ENCODE peak calls at places on chromosomes 16 and 17, in four cellular contexts. X, N, L and F are unnamed samples.

GRCh38 chr17:79137015-79137770 is 62.6 kb downstream of the ENGASE start:
- DNase-seq in X (no peak), N (no peak), L (no peak), F (no peak)

GRCh38 chr17:44124118-44124438 is 637 bp upstream of the HDAC5 start:
- DNase-seq in X (no peak), N (no peak), L (no peak), F (no peak)

GRCh38 chr17:13851889-13852288 is 217.4 kb upstream of the COX10 start:
- DNase-seq in X (no peak), N (no peak), L (no peak), F (no peak)

GRCh38 chr16:11151156-11151904 is 104.7 kb downstream of the SOCS1 start:
- DNase-seq in X (no peak), N (no peak), L (no peak), F (no peak)

GRCh38 chr17:51046527-51047384 is 73.9 kb downstream of the SPAG9 start:
- DNase-seq in X (no peak), N (no peak), L (no peak), F (no peak)

GRCh38 chr17:81577278-81578000 is 25.3 kb upstream of the FAAP100 start:
- DNase-seq in X (no peak), N (no peak), L (no peak), F (no peak)

GRCh38 chr17:33469911-33470310 is 176.8 kb upstream of the ASIC2 start:
- DNase-seq in X (no peak), N (no peak), L (no peak), F (no peak)

GRCh38 chr17:19812407-19812806 is 55.3 kb downstream of the ULK2 start:
- DNase-seq in X (no peak), N (no peak), L (no peak), F (no peak)

GRCh38 chr16:78183886-78184553 is 84.6 kb downstream of the WWOX start:
- DNase-seq in X (no peak), N (no peak), L (no peak), F (no peak)

GRCh38 chr17:65001409-65002045 is 55.0 kb downstream of the GNA13 start:
- DNase-seq in X (no peak), N (no peak), L (no peak), F (no peak)

GRCh38 chr17:21217346-21217745 is 3.4 kb upstream of the TMEM11 start:
- DNase-seq in X (no peak), N (no peak), L (no peak), F (no peak)

GRCh38 chr17:50269477-50270429 is 4.5 kb upstream of the TMEM92 start:
- DNase-seq in X (peak; percentile 22), N (no peak), L (peak; percentile 36), F (peak; percentile 34)

GRCh38 chr16:967546-968295 is 3.1 kb downstream of the LMF1 start:
- DNase-seq in X (no peak), N (no peak), L (no peak), F (no peak)

GRCh38 chr17:7479389-7480192 is at the start of gene ZBTB4:
- DNase-seq in X (no peak), N (peak; percentile 62), L (peak; percentile 36), F (no peak)

GRCh38 chr17:47999612-48000011 is 28.7 kb downstream of the CDK5RAP3 start:
- DNase-seq in X (no peak), N (no peak), L (no peak), F (no peak)

GRCh38 chr17:18377437-18378204 is at the start of gene EVPLL:
- DNase-seq in X (no peak), N (no peak), L (no peak), F (no peak)

GRCh38 chr17:49707246-49707607 is 537 bp downstream of the SLC35B1 start:
- DNase-seq in X (no peak), N (no peak), L (no peak), F (no peak)

GRCh38 chr16:30652005-30652296 is 1.2 kb downstream of the PRR14 start:
- DNase-seq in X (no peak), N (no peak), L (no peak), F (no peak)

GRCh38 chr16:30485818-30486436 is 13.4 kb downstream of the ITGAL start:
- DNase-seq in X (no peak), N (no peak), L (no peak), F (no peak)

GRCh38 chr16:89720520-89720858 is 209 bp downstream of the VPS9D1 start:
- DNase-seq in X (no peak), N (no peak), L (no peak), F (no peak)

GRCh38 chr17:47725446-47726109 is 7.5 kb upstream of the TBX21 start:
- DNase-seq in X (no peak), N (no peak), L (no peak), F (no peak)

GRCh38 chr17:35766903-35767510 is 6.3 kb downstream of the C17orf50 start:
- DNase-seq in X (no peak), N (no peak), L (no peak), F (no peak)

GRCh38 chr17:1146551-1147265 is 33.1 kb downstream of the ABR start:
- DNase-seq in X (no peak), N (no peak), L (no peak), F (no peak)

GRCh38 chr17:7632492-7632894 is 2.6 kb downstream of the SHBG start:
- DNase-seq in X (no peak), N (no peak), L (no peak), F (no peak)

GRCh38 chr16:87860553-87861299 is 8.6 kb downstream of the SLC7A5 start:
- DNase-seq in X (no peak), N (no peak), L (no peak), F (no peak)

GRCh38 chr16:64507240-64508024 is 614.4 kb downstream of the CDH11 start:
- DNase-seq in X (no peak), N (no peak), L (no peak), F (no peak)

GRCh38 chr17:82734987-82735866 is at the start of gene FN3K:
- DNase-seq in X (no peak), N (no peak), L (no peak), F (no peak)

GRCh38 chr17:40542562-40543411 is 22.5 kb downstream of the CCR7 start:
- DNase-seq in X (no peak), N (peak; percentile 33), L (no peak), F (peak; percentile 55)

GRCh38 chr16:11224096-11224893 is 31.7 kb downstream of the SOCS1 start:
- DNase-seq in X (peak; percentile 26), N (peak; percentile 17), L (peak; percentile 15), F (no peak)

GRCh38 chr16:79316004-79316458 is 284.5 kb downstream of the MAF start:
- DNase-seq in X (peak; percentile 40), N (no peak), L (peak; percentile 26), F (peak; percentile 78)

GRCh38 chr17:80727409-80727755 is 182.7 kb downstream of the RPTOR start:
- DNase-seq in X (no peak), N (no peak), L (no peak), F (no peak)

GRCh38 chr16:81834868-81835267 is 55.8 kb downstream of the PLCG2 start:
- DNase-seq in X (no peak), N (no peak), L (no peak), F (no peak)